ENCODE peak calls at places on chromosomes 6 and 20, in eight cellular contexts. W is HEK293T; J is AG09319; U is CD8-positive, alpha-beta T cell; Z is amygdala; N is fibroblast of pulmonary artery; B is pancreas; L is COR-L47. Y is an unnamed sample.

GRCh38 chr6:123742626-123743025 is 61.0 kb upstream of the NKAIN2 start:
- DNase-seq in N (no peak), L (no peak), J (no peak), B (no peak), Z (no peak), U (no peak), W (no peak), Y (no peak)

GRCh38 chr6:128494440-128494839 is 26.0 kb downstream of the PTPRK start:
- DNase-seq in L (no peak), J (no peak), W (no peak), Z (no peak), B (no peak), U (no peak), N (no peak), Y (no peak)

GRCh38 chr6:115053169-115053860 is 710.5 kb upstream of the HS3ST5 start:
- DNase-seq in L (no peak), Z (no peak), U (no peak), J (no peak), B (no peak), N (no peak), W (no peak), Y (no peak)

GRCh38 chr6:45614488-45615285 is 237.0 kb upstream of the SUPT3H start:
- DNase-seq in W (no peak), N (peak; percentile 13), L (no peak), U (no peak), B (no peak), Z (no peak), J (no peak), Y (no peak)

GRCh38 chr6:145602927-145603326 is 132.4 kb downstream of the EPM2A start:
- DNase-seq in Z (no peak), U (no peak), L (no peak), N (no peak), J (no peak), B (no peak), W (no peak), Y (no peak)

GRCh38 chr20:62246872-62247652 is 8.7 kb downstream of the OSBPL2 start:
- DNase-seq in W (no peak), L (no peak), Z (no peak), J (no peak), U (no peak), N (no peak), B (peak; percentile 73), Y (no peak)

GRCh38 chr6:29461021-29461814 is 4.3 kb downstream of the OR2H1 start:
- DNase-seq in U (no peak), N (no peak), B (no peak), L (no peak), J (no peak), Z (no peak), W (no peak), Y (no peak)

GRCh38 chr6:44627091-44627878 is 239.8 kb downstream of the CDC5L start:
- DNase-seq in J (no peak), L (no peak), B (no peak), N (no peak), Z (no peak), W (no peak), U (no peak), Y (no peak)

GRCh38 chr6:138560130-138560850 is 61.0 kb upstream of the NHSL1 start:
- DNase-seq in N (no peak), B (no peak), L (no peak), U (no peak), J (no peak), Z (no peak), W (no peak), Y (no peak)

GRCh38 chr6:145155411-145155810 is 579.9 kb downstream of the EPM2A start:
- DNase-seq in U (no peak), N (no peak), J (no peak), L (no peak), Z (no peak), B (no peak), W (no peak), Y (no peak)

GRCh38 chr20:10538768-10539167 is 103.7 kb downstream of the SLX4IP start:
- DNase-seq in W (no peak), Z (no peak), B (no peak), L (no peak), U (no peak), J (no peak), N (no peak), Y (no peak)

GRCh38 chr6:7417684-7418083 is 28.1 kb downstream of the RIOK1 start:
- DNase-seq in N (no peak), L (no peak), W (no peak), Z (no peak), B (no peak), U (no peak), J (no peak), Y (no peak)

GRCh38 chr20:24475356-24475755 is 5.9 kb downstream of the SYNDIG1 start:
- DNase-seq in J (no peak), U (no peak), Z (no peak), N (no peak), L (no peak), B (no peak), W (no peak), Y (no peak)

GRCh38 chr6:1917628-1918371 is 308.1 kb downstream of the FOXC1 start:
- DNase-seq in N (peak; percentile 78), J (no peak), W (no peak), B (peak; percentile 26), U (no peak), L (no peak), Z (no peak), Y (no peak)

GRCh38 chr6:151060096-151060741 is 179.5 kb upstream of the AKAP12 start:
- DNase-seq in B (no peak), L (no peak), Z (no peak), N (peak; percentile 86), W (no peak), J (peak; percentile 29), U (no peak), Y (no peak)

Y was measured in coronary artery.